ENCODE peak calls at places on chromosomes 7 and 10, in six cellular contexts. J is transverse colon; Q is CD8-positive, alpha-beta T cell; O is HCT116; I is small intestine; R is endothelial cell of umbilical vein. F is an unnamed sample.

GRCh38 chr10:90675621-90676020 is 182.2 kb downstream of the HTR7 start:
- DNase-seq in I (no peak), R (no peak), O (no peak), Q (no peak), J (no peak), F (no peak)

GRCh38 chr10:52378124-52378523 is 64.0 kb downstream of the DKK1 start:
- DNase-seq in J (no peak), I (no peak), R (no peak), O (no peak), Q (no peak), F (no peak)

GRCh38 chr7:95781967-95782586 is 9.7 kb downstream of the DYNC1I1 start:
- DNase-seq in J (no peak), I (no peak), R (no peak), O (no peak), Q (no peak), F (no peak)

GRCh38 chr10:63700209-63700934 is 179.2 kb downstream of the REEP3 start:
- DNase-seq in O (peak; percentile 85), I (no peak), J (no peak), Q (no peak), R (peak; percentile 91), F (no peak)

GRCh38 chr7:134421998-134422397 is 36.9 kb downstream of the AKR1B1 start:
- DNase-seq in Q (no peak), J (no peak), I (peak; percentile 57), R (peak; percentile 16), O (no peak), F (no peak)

GRCh38 chr10:123945506-123945905 is 53.9 kb upstream of the CPXM2 start:
- DNase-seq in I (peak; percentile 35), J (no peak), O (peak; percentile 63), R (no peak), Q (no peak), F (peak; percentile 44)

GRCh38 chr7:7867835-7868234 is 100.8 kb upstream of the GLCCI1 start:
- DNase-seq in Q (no peak), J (peak; percentile 11), O (no peak), I (no peak), R (no peak), F (no peak)

GRCh38 chr7:107712025-107712424 is 31.9 kb upstream of the CBLL1 start:
- DNase-seq in Q (no peak), O (no peak), R (no peak), I (no peak), J (no peak), F (no peak)

GRCh38 chr7:107687656-107688055 is 27.0 kb downstream of the SLC26A4 start:
- DNase-seq in J (no peak), O (peak; percentile 33), Q (no peak), R (peak; percentile 12), I (no peak), F (no peak)

GRCh38 chr7:11330717-11331116 is 357.0 kb downstream of the PHF14 start:
- DNase-seq in O (no peak), Q (no peak), I (no peak), J (no peak), R (no peak), F (no peak)

GRCh38 chr10:49621561-49621960 is 7.7 kb downstream of the CHAT start:
- DNase-seq in O (no peak), I (no peak), Q (no peak), R (no peak), J (no peak), F (no peak)

GRCh38 chr10:119489572-119490326 is 52.8 kb downstream of the RGS10 start:
- DNase-seq in R (peak; percentile 58), I (peak; percentile 48), J (peak; percentile 43), Q (peak; percentile 70), O (peak; percentile 32), F (peak; percentile 42)

GRCh38 chr10:69089638-69090599 is 2.0 kb downstream of the SRGN start:
- DNase-seq in R (peak; percentile 83), I (peak; percentile 42), Q (peak; percentile 78), J (peak; percentile 61), O (no peak), F (no peak)

DNA sequence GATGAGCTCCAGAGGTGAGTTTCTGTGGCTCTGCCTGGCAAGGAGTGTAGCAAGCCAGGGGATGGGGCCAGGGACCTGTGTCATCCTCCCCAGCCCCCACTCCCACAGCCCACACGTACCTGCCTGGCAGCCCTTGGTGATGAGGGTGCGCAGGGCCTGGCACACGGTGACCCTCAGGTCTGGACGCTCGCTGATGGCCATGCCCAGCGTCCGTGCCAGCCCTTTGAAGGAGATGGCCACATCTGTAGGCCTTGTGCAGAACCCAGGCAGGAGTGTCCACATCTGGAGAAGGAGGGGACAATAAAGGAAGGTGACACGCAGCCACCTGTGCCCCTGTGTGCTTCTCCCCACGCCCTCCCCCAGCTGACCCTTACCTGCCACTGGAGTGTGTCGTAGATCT is 27.7 kb downstream of the RRP12 start:
- DNase-seq in O (no peak), I (no peak), Q (no peak), R (no peak), J (no peak), F (no peak)
- H3K4me3 ChIP-seq in O (no peak overlapping the region), I (no peak overlapping the region), Q (no peak overlapping the region), R (no peak overlapping the region), J (no peak overlapping the region), F (no peak overlapping the region)

DNA sequence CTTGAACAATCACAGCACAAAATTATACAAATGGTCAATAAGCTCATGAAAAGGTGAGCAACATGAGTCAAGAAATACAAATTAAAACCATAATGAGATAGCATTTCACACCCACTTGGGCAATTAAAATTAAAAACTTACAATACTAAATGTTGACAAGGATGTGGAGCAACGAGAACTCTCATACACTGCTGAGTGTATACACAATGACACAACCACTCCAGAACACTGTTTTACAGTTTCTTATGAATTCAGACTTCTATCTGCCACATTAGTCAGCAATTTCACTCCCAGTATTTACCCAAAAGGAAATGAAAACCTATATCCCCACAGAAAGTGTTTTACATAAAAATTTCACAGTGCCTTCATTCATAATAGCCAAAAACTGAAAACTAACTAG is 31.1 kb downstream of the GDI2 start:
- DNase-seq in Q (no peak), R (no peak), J (no peak), O (no peak), I (no peak), F (no peak)
- H3K4me3 ChIP-seq in Q (no peak overlapping the region), R (no peak overlapping the region), J (no peak overlapping the region), O (no peak overlapping the region), I (no peak overlapping the region), F (no peak overlapping the region)

GRCh38 chr10:4825456-4825867 is 545 bp upstream of the AKR1E2 start:
- DNase-seq in O (no peak), Q (no peak), J (no peak), R (no peak), I (no peak), F (no peak)

GRCh38 chr10:4828005-4828404 is 2.0 kb downstream of the AKR1E2 start:
- DNase-seq in I (no peak), J (no peak), Q (no peak), O (no peak), R (no peak), F (no peak)

GRCh38 chr10:4824791-4825310 is 1.2 kb upstream of the AKR1E2 start:
- DNase-seq in O (no peak), I (no peak), Q (no peak), R (no peak), J (no peak), F (no peak)

GRCh38 chr10:4826788-4827324 is 849 bp downstream of the AKR1E2 start:
- DNase-seq in R (no peak), Q (no peak), O (no peak), I (peak; percentile 13), J (no peak), F (no peak)

DNA sequence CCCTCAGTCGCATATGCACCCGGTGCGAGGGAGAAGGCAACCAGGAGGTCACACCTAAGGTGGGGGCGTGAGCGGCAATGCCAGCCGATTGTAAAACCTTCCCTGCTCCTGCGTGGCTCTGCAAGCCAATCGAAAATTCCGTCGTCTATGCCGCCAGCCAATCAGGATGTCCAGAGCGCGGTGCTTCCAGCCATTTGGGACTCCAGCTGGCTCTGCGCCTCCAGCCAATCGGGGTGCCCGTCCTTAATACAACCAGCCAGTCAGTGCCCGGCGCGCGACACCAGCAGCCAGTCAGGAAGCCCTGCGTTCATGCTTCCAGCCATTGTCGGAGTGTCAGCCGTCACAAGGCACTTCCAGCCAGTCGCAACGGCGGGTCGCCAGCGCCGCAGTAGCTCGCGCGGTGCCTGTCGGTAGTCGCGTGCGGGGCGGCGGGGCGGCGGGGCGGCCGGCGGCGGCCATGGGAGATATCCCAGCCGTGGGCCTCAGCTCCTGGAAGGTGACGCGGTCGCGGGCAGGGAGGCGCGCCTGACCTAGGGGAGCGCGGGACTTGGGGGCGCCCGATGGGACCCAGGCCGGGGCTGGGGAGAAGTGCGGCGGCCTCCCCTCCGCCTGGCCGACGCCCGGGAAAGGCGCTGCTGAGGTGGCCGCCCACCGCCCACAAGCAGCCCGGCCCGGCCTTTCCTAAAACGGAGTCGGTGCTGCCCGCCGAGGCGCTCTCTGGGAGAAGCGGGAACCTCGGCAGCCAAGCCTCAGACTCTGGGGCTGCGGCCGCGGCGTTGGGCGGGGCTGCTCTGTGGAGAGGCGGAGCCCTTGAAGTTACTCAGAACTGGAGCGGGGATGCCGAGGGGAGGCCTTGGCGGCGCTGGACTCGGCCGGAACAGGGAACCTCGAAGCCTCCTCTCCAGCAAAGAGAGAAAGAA is at the start of gene AKR1E2:
- DNase-seq in R (peak; percentile 94), J (peak; percentile 77), O (peak; percentile 83), Q (peak; percentile 53), I (peak; percentile 90), F (peak; percentile 96)
- H3K4me3 ChIP-seq in R (peak within 1 kb of the TSS; percentile 50), J (peak within 1 kb of the TSS; percentile 56), O (peak within 1 kb of the TSS; percentile 56), Q (peak within 1 kb of the TSS; percentile 28), I (peak within 1 kb of the TSS; percentile 43), F (peak within 1 kb of the TSS; percentile 87)

DNA sequence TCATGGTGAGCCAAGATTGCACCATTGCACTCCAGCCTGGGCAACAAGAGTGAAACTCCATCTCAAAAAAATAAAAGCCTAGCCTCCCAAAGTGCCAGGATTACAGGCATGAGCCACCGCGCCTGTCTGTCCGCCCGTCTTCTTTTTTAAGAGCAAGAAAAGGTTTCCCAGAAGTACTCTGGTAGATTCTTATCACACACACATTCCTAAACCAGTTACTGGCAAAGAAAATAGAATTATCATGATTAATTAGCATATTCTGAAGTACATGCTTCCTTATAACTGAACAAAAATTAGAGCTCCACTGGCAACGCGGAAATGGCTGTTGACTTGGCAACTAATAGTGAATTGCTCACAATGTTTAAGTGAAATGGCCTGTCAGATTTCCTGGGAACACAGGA is 87.0 kb downstream of the ADK start:
- DNase-seq in J (no peak), Q (no peak), R (peak; percentile 82), I (peak; percentile 13), O (no peak), F (no peak)
- H3K4me3 ChIP-seq in J (no peak overlapping the region), Q (no peak overlapping the region), R (no peak overlapping the region), I (no peak overlapping the region), O (no peak overlapping the region), F (no peak overlapping the region)

DNA sequence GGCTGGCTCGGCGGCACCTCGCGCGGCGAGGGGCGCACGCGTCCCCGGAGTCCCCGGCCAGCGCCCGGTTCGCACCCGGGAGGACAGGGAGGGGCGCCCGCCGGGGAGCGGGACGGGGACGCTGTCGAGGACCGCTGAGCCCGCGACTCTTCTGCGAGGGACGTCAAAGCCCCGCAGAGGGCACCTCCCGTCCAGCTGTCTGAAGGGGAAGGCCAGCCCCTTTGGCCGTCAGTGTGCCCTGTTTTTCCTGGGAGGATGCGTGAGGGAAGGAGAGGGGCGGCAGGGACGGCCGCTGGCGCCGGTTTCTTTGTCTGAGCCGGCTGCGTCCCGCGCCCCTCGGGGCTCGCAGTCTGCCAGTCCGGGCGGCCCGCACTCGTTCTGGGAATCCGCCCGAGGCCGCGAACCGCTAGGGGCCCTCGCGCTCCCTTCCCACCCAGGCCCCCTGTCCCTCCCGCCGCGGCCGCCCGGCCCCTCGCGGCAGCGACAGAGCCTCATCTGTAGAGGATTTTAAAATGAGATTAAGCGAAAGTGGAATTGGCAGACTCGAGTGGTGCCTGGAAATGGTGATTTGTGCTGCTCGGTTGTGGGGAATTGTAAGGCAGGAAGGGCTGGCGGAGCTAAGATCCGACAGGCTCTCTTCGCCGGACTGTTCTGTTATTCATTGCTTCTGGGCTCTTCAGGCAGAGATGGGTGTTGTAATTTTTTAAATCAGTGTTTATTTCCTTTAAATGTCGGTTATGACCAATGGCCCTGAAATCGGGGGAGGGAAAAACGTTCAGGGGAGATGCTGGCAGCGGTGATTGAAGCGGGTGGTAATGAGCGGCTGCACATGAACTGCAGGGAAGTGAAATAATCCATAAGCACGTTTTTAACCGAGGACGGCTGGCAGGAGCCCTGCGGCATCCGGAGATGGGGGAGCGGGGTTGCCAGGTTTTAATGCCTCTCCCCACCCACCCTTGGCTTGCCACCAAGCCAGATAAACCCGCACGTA is 622 bp upstream of the RELN start:
- DNase-seq in J (no peak), Q (no peak), R (peak; percentile 45), O (no peak), I (no peak), F (peak; percentile 23)
- H3K4me3 ChIP-seq in J (peak overlapping the region; percentile 27), Q (no peak overlapping the region), R (peak overlapping the region; percentile 41), O (no peak overlapping the region), I (no peak overlapping the region), F (peak overlapping the region; percentile 38)

F was measured in testis.